ENCODE peak calls at places on chromosomes 4 and X, in nine cellular contexts. C, N, T, W, X, Z, O, B and A are unnamed samples.

GRCh38 chr4:40626183-40626990 is 3.3 kb downstream of the RBM47 start:
- DNase-seq in X (no peak), C (no peak), O (no peak), W (no peak), T (no peak), Z (no peak), N (no peak), B (no peak), A (no peak)

GRCh38 chr4:24256547-24256946 is 327.8 kb downstream of the DHX15 start:
- DNase-seq in C (no peak), B (no peak), N (no peak), X (no peak), W (no peak), Z (no peak), T (no peak), O (no peak), A (no peak)

GRCh38 chrX:1466971-1467561 is 14.4 kb upstream of the ASMTL start:
- DNase-seq in X (no peak), Z (no peak), O (no peak), C (peak), B (no peak), N (peak), W (no peak), T (no peak), A (peak)

GRCh38 chrX:151416521-151417048 is 19.6 kb downstream of the VMA21 start:
- DNase-seq in Z (no peak), T (no peak), C (no peak), X (no peak), O (no peak), N (no peak), W (no peak), B (no peak), A (no peak)

GRCh38 chr4:57110635-57111546 is 706 bp upstream of the IGFBP7 start:
- DNase-seq in C (peak), O (no peak), B (peak), Z (no peak), X (no peak), T (no peak), N (peak), W (no peak), A (peak)

GRCh38 chrX:40646489-40647306 is 663 bp downstream of the CXorf38 start:
- DNase-seq in T (no peak), W (peak), N (peak), Z (peak), C (peak), X (peak), B (peak), O (peak), A (peak)

GRCh38 chr4:128107766-128108165 is 46.7 kb downstream of the LARP1B start:
- DNase-seq in C (no peak), N (no peak), T (no peak), B (no peak), W (no peak), Z (no peak), O (no peak), X (no peak), A (no peak)

GRCh38 chr4:139207247-139207646 is 30.2 kb upstream of the ELF2 start:
- DNase-seq in T (no peak), X (no peak), B (no peak), C (no peak), Z (no peak), N (no peak), W (no peak), O (no peak), A (no peak)

GRCh38 chrX:110678591-110678990 is 117.0 kb downstream of the CHRDL1 start:
- DNase-seq in N (no peak), W (no peak), B (no peak), T (no peak), Z (no peak), X (no peak), O (no peak), C (no peak), A (no peak)

GRCh38 chr4:72390409-72390808 is 178.6 kb downstream of the ADAMTS3 start:
- DNase-seq in C (no peak), N (no peak), Z (no peak), O (no peak), B (no peak), X (no peak), W (no peak), T (no peak), A (no peak)

GRCh38 chrX:154490021-154490413 is 412 bp downstream of the SLC10A3 start:
- DNase-seq in T (no peak), O (peak), Z (no peak), W (no peak), B (peak), C (peak), N (peak), X (peak), A (no peak)

GRCh38 chr4:5048721-5049120 is 2.6 kb upstream of the STK32B start:
- DNase-seq in B (no peak), Z (no peak), X (no peak), N (no peak), T (no peak), O (no peak), C (no peak), W (no peak), A (peak)

GRCh38 chr4:72063726-72064125 is 31.9 kb downstream of the NPFFR2 start:
- DNase-seq in C (no peak), B (no peak), Z (no peak), N (no peak), X (no peak), W (no peak), T (no peak), O (no peak), A (no peak)

GRCh38 chr4:122873752-122874151 is 47.1 kb downstream of the FGF2 start:
- DNase-seq in Z (no peak), O (no peak), N (no peak), X (no peak), C (no peak), W (no peak), B (no peak), T (no peak), A (no peak)

GRCh38 chrX:48736303-48736702 is 25.2 kb upstream of the GLOD5 start:
- DNase-seq in O (no peak), X (no peak), N (no peak), T (no peak), B (no peak), Z (no peak), W (no peak), C (no peak), A (no peak)

GRCh38 chr4:663046-663437 is 11.0 kb downstream of the ATP5ME start:
- DNase-seq in X (no peak), W (no peak), C (no peak), Z (no peak), T (no peak), B (peak), O (no peak), N (no peak), A (no peak)

GRCh38 chrX:38800981-38801845 is at the start of gene MID1IP1:
- DNase-seq in X (peak), N (peak), Z (peak), C (peak), O (peak), B (peak), W (peak), T (peak), A (peak)
- TF ChIP-seq POLR2A in X (no peak), N (peak), Z (peak), C (peak), O (peak), B (no peak), W (no peak), T (no peak), A (no peak)

GRCh38 chr4:53227451-53227850 is 138.4 kb downstream of the SCFD2 start:
- DNase-seq in B (no peak), C (no peak), T (no peak), Z (no peak), O (no peak), W (no peak), N (no peak), X (no peak), A (no peak)
- TF ChIP-seq CTCF in B (no peak), C (no peak), T (no peak), Z (no peak), O (no peak), W (no peak), N (no peak), X (no peak), A (no peak)

DNA sequence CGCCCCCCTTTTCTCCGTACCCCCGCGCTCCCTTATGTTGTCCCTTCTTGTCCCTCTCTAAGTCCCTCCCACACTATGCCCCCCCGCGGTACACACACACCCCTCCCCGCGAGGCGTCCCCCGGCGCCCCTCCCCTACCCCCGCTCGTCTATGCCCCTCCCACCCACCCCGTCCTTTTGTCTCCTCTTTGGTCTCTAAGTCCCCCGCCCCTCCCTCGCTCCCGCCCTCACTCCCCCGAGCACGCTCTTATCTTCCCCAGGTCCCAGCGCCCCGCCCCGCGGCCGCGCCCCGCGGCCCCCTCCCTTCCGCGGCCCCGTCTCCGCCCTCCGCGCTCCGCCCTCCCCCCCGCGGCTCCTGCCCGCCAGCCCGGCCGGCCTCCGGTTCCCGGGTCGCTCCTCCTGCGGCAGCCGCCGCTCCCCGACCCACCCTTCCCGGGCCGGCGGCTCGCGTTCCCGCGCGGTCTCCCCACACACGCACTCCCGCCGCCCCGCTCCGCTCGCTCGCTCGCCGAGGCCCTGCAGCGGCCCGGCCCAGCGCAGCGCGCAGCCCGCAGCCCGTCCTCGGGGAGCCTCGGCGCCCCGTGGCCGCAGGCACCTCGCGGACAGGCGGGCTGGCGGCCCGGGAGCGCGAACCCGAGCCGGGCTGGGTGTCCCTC is 26.3 kb downstream of the UTP14A start:
- DNase-seq in C (peak), X (peak), B (peak), Z (peak), W (peak), N (peak), T (peak), O (peak), A (peak)
- TF ChIP-seq POLR2A in C (no peak), X (no peak), B (no peak), Z (peak), W (no peak), N (no peak), T (no peak), O (no peak), A (no peak)

GRCh38 chr4:80459918-80460473 is 124.5 kb downstream of the CFAP299 start:
- DNase-seq in T (no peak), Z (no peak), X (no peak), B (no peak), N (no peak), C (no peak), W (no peak), O (no peak), A (no peak)
- TF ChIP-seq CTCF in T (no peak), Z (no peak), X (no peak), B (no peak), N (no peak), C (no peak), W (no peak), O (no peak), A (no peak)

GRCh38 chr4:46393606-46394005 is 3.7 kb upstream of the GABRA2 start:
- DNase-seq in O (no peak), N (no peak), Z (no peak), T (no peak), C (no peak), W (no peak), X (no peak), B (no peak), A (no peak)
- TF ChIP-seq POLR2A in O (no peak), N (no peak), Z (no peak), T (no peak), C (no peak), W (no peak), X (no peak), B (no peak), A (no peak)

GRCh38 chrX:56281789-56282188 is 49.6 kb downstream of the KLF8 start:
- DNase-seq in O (no peak), B (no peak), Z (no peak), T (peak), N (no peak), C (no peak), W (no peak), X (no peak), A (no peak)
- TF ChIP-seq CTCF in O (no peak), B (peak), Z (peak), T (peak), N (no peak), C (no peak), W (no peak), X (no peak), A (no peak)

GRCh38 chr4:54091637-54092404 is 8.1 kb upstream of the GSX2 start:
- DNase-seq in C (peak), O (peak), W (no peak), T (no peak), N (peak), X (peak), Z (peak), B (peak), A (peak)
- TF ChIP-seq POLR2A in C (no peak), O (no peak), W (no peak), T (no peak), N (peak), X (no peak), Z (peak), B (no peak), A (no peak)